ENCODE peak calls at places on chromosomes 1 and 21, in nine cellular contexts. C is right lobe of liver, J is mammary epithelial cell, P is psoas muscle, I is esophagus squamous epithelium, O is trophoblast cell, E is epithelial cell of esophagus, B is hepatocyte, W is brain microvascular endothelial cell. D is an unnamed sample.

GRCh38 chr1:168509875-168510594 is 33.8 kb downstream of the XCL2 start:
- DNase-seq in P (no peak), O (no peak), J (no peak), C (no peak), I (no peak), B (no peak), W (no peak), E (no peak), D (no peak)

GRCh38 chr1:17289756-17290155 is 18.2 kb upstream of the PADI4 start:
- DNase-seq in I (no peak), E (peak; percentile 94), P (no peak), W (peak; percentile 23), O (no peak), J (peak; percentile 86), B (no peak), C (no peak), D (no peak)

GRCh38 chr1:68746378-68746777 is 249.5 kb upstream of the DEPDC1 start:
- DNase-seq in P (no peak), J (no peak), I (no peak), C (no peak), E (no peak), W (no peak), O (no peak), B (no peak), D (no peak)

GRCh38 chr1:109822749-109823542 is 59.2 kb upstream of the EPS8L3 start:
- DNase-seq in O (no peak), I (no peak), E (no peak), W (no peak), J (no peak), C (no peak), B (no peak), P (no peak), D (no peak)

GRCh38 chr1:193727850-193728249 is 541.4 kb upstream of the B3GALT2 start:
- DNase-seq in O (no peak), E (no peak), I (no peak), P (no peak), W (no peak), J (no peak), C (no peak), B (no peak), D (no peak)

GRCh38 chr1:180906511-180906910 is 6.2 kb upstream of the KIAA1614 start:
- DNase-seq in P (no peak), W (no peak), B (no peak), C (no peak), O (no peak), J (no peak), I (no peak), E (no peak), D (no peak)

GRCh38 chr21:46620846-46621245 is 14.6 kb upstream of the PRMT2 start:
- DNase-seq in I (no peak), E (no peak), W (no peak), P (no peak), J (no peak), C (no peak), O (no peak), B (no peak), D (no peak)

GRCh38 chr1:226763741-226764264 is 24.7 kb upstream of the ITPKB start:
- DNase-seq in J (peak; percentile 89), C (no peak), E (peak; percentile 99), B (peak; percentile 75), I (no peak), O (peak; percentile 89), P (no peak), W (peak; percentile 95), D (peak; percentile 67)

GRCh38 chr21:37389456-37389855 is 22.9 kb downstream of the DYRK1A start:
- DNase-seq in J (no peak), C (no peak), W (no peak), B (no peak), O (no peak), P (no peak), E (no peak), I (no peak), D (no peak)

GRCh38 chr1:89705901-89706699 is 73.2 kb downstream of the LRRC8C start:
- DNase-seq in I (no peak), W (no peak), J (no peak), O (no peak), E (no peak), B (no peak), C (no peak), P (no peak), D (no peak)
- H3K4me3 ChIP-seq in I (no peak overlapping the region), W (no peak overlapping the region), J (no peak overlapping the region), O (no peak overlapping the region), E (no peak overlapping the region), B (no peak overlapping the region), C (no peak overlapping the region), P (no peak overlapping the region), D (no peak overlapping the region)

GRCh38 chr1:59375321-59376220 is 78.7 kb downstream of the FGGY start:
- DNase-seq in E (peak; percentile 95), C (no peak), J (peak; percentile 98), I (no peak), W (peak; percentile 92), O (peak; percentile 19), P (no peak), B (peak; percentile 61), D (peak; percentile 98)
- H3K4me3 ChIP-seq in E (no peak overlapping the region), C (no peak overlapping the region), J (no peak overlapping the region), I (no peak overlapping the region), W (no peak overlapping the region), O (no peak overlapping the region), P (no peak overlapping the region), B (no peak overlapping the region), D (no peak overlapping the region)

GRCh38 chr1:82838066-82838465 is 1037.3 kb downstream of the ADGRL2 start:
- DNase-seq in J (peak; percentile 2), W (peak; percentile 20), E (peak; percentile 66), B (no peak), C (no peak), O (no peak), P (no peak), I (no peak), D (peak; percentile 6)
- H3K4me3 ChIP-seq in J (no peak overlapping the region), W (no peak overlapping the region), E (no peak overlapping the region), B (no peak overlapping the region), C (no peak overlapping the region), O (no peak overlapping the region), P (no peak overlapping the region), I (no peak overlapping the region), D (no peak overlapping the region)

GRCh38 chr1:78830321-78830720 is 176.2 kb downstream of the ADGRL4 start:
- DNase-seq in E (no peak), W (no peak), B (no peak), J (no peak), C (no peak), P (no peak), I (no peak), O (no peak), D (no peak)

GRCh38 chr1:78834201-78834741 is 172.3 kb downstream of the ADGRL4 start:
- DNase-seq in C (no peak), E (no peak), B (no peak), O (no peak), P (no peak), W (no peak), I (no peak), J (no peak), D (no peak)

GRCh38 chr1:78833491-78833890 is 173.0 kb downstream of the ADGRL4 start:
- DNase-seq in E (peak; percentile 84), O (no peak), I (no peak), B (no peak), C (no peak), J (peak; percentile 79), W (peak; percentile 80), P (no peak), D (peak; percentile 73)

GRCh38 chr1:78836736-78837135 is 169.8 kb downstream of the ADGRL4 start:
- DNase-seq in E (no peak), B (no peak), C (no peak), O (no peak), P (no peak), I (no peak), J (no peak), W (no peak), D (no peak)

DNA sequence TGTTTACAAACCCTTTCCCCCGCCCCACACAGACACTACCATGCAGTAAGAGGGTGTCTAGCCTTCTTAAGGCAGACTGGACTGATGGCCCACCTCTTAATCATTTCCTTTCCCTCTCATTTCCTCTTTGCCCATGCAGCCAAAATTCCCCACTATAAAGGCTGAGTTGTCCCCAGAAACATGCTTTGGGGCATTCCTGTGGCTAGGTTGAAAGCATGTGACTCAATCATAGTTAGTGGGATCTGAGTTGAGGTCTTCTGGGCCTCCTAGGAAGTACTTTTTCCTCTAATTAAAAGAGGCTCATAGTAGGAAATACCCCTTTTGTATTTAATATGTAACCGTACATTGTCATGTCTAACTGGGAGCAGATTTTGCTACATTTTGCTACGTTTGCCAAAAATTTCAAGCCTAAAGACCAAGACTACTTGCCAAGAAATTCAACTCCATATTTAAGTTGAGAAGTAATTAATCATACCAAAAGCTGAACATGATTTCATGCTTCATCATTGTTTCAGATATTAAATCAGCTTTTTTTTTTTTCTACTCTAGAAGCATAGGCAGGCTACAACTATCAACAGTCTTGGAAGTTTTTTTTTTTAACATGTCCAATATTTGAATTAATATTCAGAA is 174.7 kb downstream of the ADGRL4 start:
- DNase-seq in O (no peak), B (no peak), E (peak; percentile 84), J (peak; percentile 92), P (no peak), W (peak; percentile 90), I (no peak), C (no peak), D (peak; percentile 97)
- H3K4me3 ChIP-seq in O (no peak overlapping the region), B (no peak overlapping the region), E (no peak overlapping the region), J (no peak overlapping the region), P (no peak overlapping the region), W (no peak overlapping the region), I (no peak overlapping the region), C (no peak overlapping the region), D (no peak overlapping the region)

GRCh38 chr1:33182452-33182851 is 609 bp upstream of the TRIM62 start:
- DNase-seq in O (no peak), C (no peak), J (peak; percentile 23), B (peak; percentile 61), W (no peak), P (peak; percentile 68), E (peak; percentile 15), I (no peak), D (peak; percentile 48)

GRCh38 chr1:33181906-33182305 is at the start of gene TRIM62:
- DNase-seq in W (peak; percentile 77), P (peak; percentile 93), C (peak; percentile 89), B (peak; percentile 96), O (peak; percentile 83), E (peak; percentile 86), I (peak; percentile 30), J (peak; percentile 80), D (peak; percentile 47)

GRCh38 chr1:33181038-33181861 is 593 bp downstream of the TRIM62 start:
- DNase-seq in C (peak; percentile 50), B (peak; percentile 75), E (peak; percentile 42), W (peak; percentile 51), J (peak; percentile 40), I (no peak), O (peak; percentile 37), P (peak; percentile 73), D (no peak)

GRCh38 chr1:33178836-33179439 is 2.9 kb downstream of the TRIM62 start:
- DNase-seq in P (no peak), I (no peak), B (no peak), O (peak; percentile 37), E (no peak), C (no peak), W (no peak), J (no peak), D (no peak)

GRCh38 chr1:33180226-33181037 is 1.4 kb downstream of the TRIM62 start:
- DNase-seq in E (peak; percentile 93), B (peak; percentile 94), C (peak; percentile 91), W (peak; percentile 78), O (peak; percentile 87), J (peak; percentile 83), P (peak; percentile 96), I (peak; percentile 53), D (no peak)
- H3K4me3 ChIP-seq in E (peak overlapping the region; percentile 66), B (peak overlapping the region; percentile 60), C (peak overlapping the region; percentile 75), W (peak overlapping the region; percentile 89), O (peak overlapping the region; percentile 57), J (peak overlapping the region; percentile 95), P (peak overlapping the region; percentile 88), I (peak overlapping the region; percentile 80), D (peak overlapping the region; percentile 58)

D was measured in HFF-Myc.